ENCODE peak calls at places on chromosome 19, in five cellular contexts. One of them, this sample, is unnamed.

GRCh38 chr19:38675611-38676010 is 28.2 kb downstream of the ACTN4 start:
- DNase-seq in H1: no peak
- DNase-seq in mesenchymal stem cell: no peak
- DNase-seq in H9: no peak
- DNase-seq in trophoblast cell: no peak
- DNase-seq in this sample: no peak

GRCh38 chr19:56141416-56141992 is 417 bp downstream of the ZNF444 start:
- DNase-seq in H1: no peak
- DNase-seq in mesenchymal stem cell: peak
- DNase-seq in H9: no peak
- DNase-seq in trophoblast cell: peak
- DNase-seq in this sample: no peak

GRCh38 chr19:29798783-29799182 is 13.0 kb upstream of the CCNE1 start:
- DNase-seq in H1: no peak
- DNase-seq in mesenchymal stem cell: no peak
- DNase-seq in H9: no peak
- DNase-seq in trophoblast cell: no peak
- DNase-seq in this sample: no peak

GRCh38 chr19:40523322-40524047 is 53.2 kb upstream of the SHKBP1 start:
- DNase-seq in H1: no peak
- DNase-seq in mesenchymal stem cell: peak
- DNase-seq in H9: peak
- DNase-seq in trophoblast cell: peak
- DNase-seq in this sample: peak

GRCh38 chr19:5627395-5627904 is 4.6 kb downstream of the SAFB start:
- DNase-seq in H1: no peak
- DNase-seq in mesenchymal stem cell: peak
- DNase-seq in H9: peak
- DNase-seq in trophoblast cell: no peak
- DNase-seq in this sample: no peak

GRCh38 chr19:54428323-54429175 is 13.3 kb downstream of the TTYH1 start:
- DNase-seq in H1: no peak
- DNase-seq in mesenchymal stem cell: no peak
- DNase-seq in H9: no peak
- DNase-seq in trophoblast cell: no peak
- DNase-seq in this sample: no peak

GRCh38 chr19:1223018-1223855 is 14.6 kb downstream of the CBARP start:
- DNase-seq in H1: no peak
- DNase-seq in mesenchymal stem cell: no peak
- DNase-seq in H9: peak
- DNase-seq in trophoblast cell: peak
- DNase-seq in this sample: no peak

GRCh38 chr19:1079566-1080111 is 12.7 kb downstream of the ARHGAP45 start:
- DNase-seq in H1: no peak
- DNase-seq in mesenchymal stem cell: no peak
- DNase-seq in H9: peak
- DNase-seq in trophoblast cell: peak
- DNase-seq in this sample: no peak

GRCh38 chr19:46225558-46226004 is 4.0 kb upstream of the IGFL1 start:
- DNase-seq in H1: no peak
- DNase-seq in mesenchymal stem cell: peak
- DNase-seq in H9: no peak
- DNase-seq in trophoblast cell: no peak
- DNase-seq in this sample: peak

GRCh38 chr19:10268077-10268476 is 2.8 kb upstream of the ICAM1 start:
- DNase-seq in H1: no peak
- DNase-seq in mesenchymal stem cell: no peak
- DNase-seq in H9: no peak
- DNase-seq in trophoblast cell: no peak
- DNase-seq in this sample: no peak

GRCh38 chr19:35354898-35355297 is 3.4 kb upstream of the FFAR3 start:
- DNase-seq in H1: no peak
- DNase-seq in mesenchymal stem cell: no peak
- DNase-seq in H9: no peak
- DNase-seq in trophoblast cell: no peak
- DNase-seq in this sample: no peak

GRCh38 chr19:40191836-40192646 is 815 bp downstream of the MAP3K10 start:
- DNase-seq in H1: no peak
- DNase-seq in mesenchymal stem cell: peak
- DNase-seq in H9: peak
- DNase-seq in trophoblast cell: no peak
- DNase-seq in this sample: peak

GRCh38 chr19:52687658-52688057 is 47.2 kb downstream of the ZNF611 start:
- DNase-seq in H1: no peak
- DNase-seq in mesenchymal stem cell: no peak
- DNase-seq in H9: no peak
- DNase-seq in trophoblast cell: no peak
- DNase-seq in this sample: no peak

GRCh38 chr19:19034204-19034624 is 811 bp downstream of the ARMC6 start:
- DNase-seq in H1: peak
- DNase-seq in mesenchymal stem cell: peak
- DNase-seq in H9: peak
- DNase-seq in trophoblast cell: peak
- DNase-seq in this sample: peak

GRCh38 chr19:48878219-48879024 is 6.2 kb downstream of the PPP1R15A start:
- DNase-seq in H1: no peak
- DNase-seq in mesenchymal stem cell: peak
- DNase-seq in H9: no peak
- DNase-seq in trophoblast cell: peak
- DNase-seq in this sample: no peak

GRCh38 chr19:45769821-45770191 is 754 bp upstream of the SIX5 start:
- DNase-seq in H1: no peak
- DNase-seq in mesenchymal stem cell: peak
- DNase-seq in H9: no peak
- DNase-seq in trophoblast cell: no peak
- DNase-seq in this sample: no peak

GRCh38 chr19:57241181-57241580 is 749 bp downstream of the ZNF805 start:
- DNase-seq in H1: no peak
- DNase-seq in mesenchymal stem cell: peak
- DNase-seq in H9: no peak
- DNase-seq in trophoblast cell: no peak
- DNase-seq in this sample: no peak

GRCh38 chr19:13441810-13442512 is 64.3 kb downstream of the CACNA1A start:
- DNase-seq in H1: no peak
- DNase-seq in mesenchymal stem cell: peak
- DNase-seq in H9: peak
- DNase-seq in trophoblast cell: peak
- DNase-seq in this sample: peak

GRCh38 chr19:10135551-10136334 is 16.0 kb upstream of the EIF3G start:
- DNase-seq in H1: no peak
- DNase-seq in mesenchymal stem cell: no peak
- DNase-seq in H9: no peak
- DNase-seq in trophoblast cell: no peak
- DNase-seq in this sample: no peak

GRCh38 chr19:17194608-17195007 is 20.5 kb upstream of the USE1 start:
- DNase-seq in H1: no peak
- DNase-seq in mesenchymal stem cell: no peak
- DNase-seq in H9: no peak
- DNase-seq in trophoblast cell: no peak
- DNase-seq in this sample: no peak
- H2BK12ac ChIP-seq in H1: no peak
- H2BK12ac ChIP-seq in mesenchymal stem cell: no peak
- H2BK12ac ChIP-seq in H9: no peak
- H2BK12ac ChIP-seq in trophoblast cell: no peak
- H2BK12ac ChIP-seq in this sample: no peak

GRCh38 chr19:28374971-28375370 is 838.0 kb downstream of the UQCRFS1 start:
- DNase-seq in H1: no peak
- DNase-seq in mesenchymal stem cell: no peak
- DNase-seq in H9: no peak
- DNase-seq in trophoblast cell: no peak
- DNase-seq in this sample: no peak

GRCh38 chr19:28372800-28373199 is 840.2 kb downstream of the UQCRFS1 start:
- DNase-seq in H1: no peak
- DNase-seq in mesenchymal stem cell: no peak
- DNase-seq in H9: no peak
- DNase-seq in trophoblast cell: no peak
- DNase-seq in this sample: no peak

DNA sequence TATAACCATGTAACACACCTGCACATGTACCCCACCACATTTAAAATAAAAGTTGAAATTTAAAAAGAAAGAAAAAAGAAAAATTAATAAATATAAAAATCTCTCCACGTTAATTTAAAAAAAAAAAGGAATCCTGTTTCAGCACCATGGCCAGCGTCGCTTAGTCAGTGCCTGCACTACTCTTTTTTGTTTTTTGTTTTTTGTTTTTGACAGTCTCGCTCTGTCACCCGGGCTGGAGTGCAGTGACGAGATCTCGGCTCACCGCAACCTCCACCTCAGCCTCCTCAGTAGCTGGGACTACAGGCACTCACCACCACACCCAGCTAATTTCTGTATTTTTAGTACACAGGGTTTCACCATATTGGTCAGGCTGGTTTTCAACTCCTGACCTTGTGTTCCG is 835.9 kb downstream of the UQCRFS1 start:
- DNase-seq in H1: no peak
- DNase-seq in mesenchymal stem cell: no peak
- DNase-seq in H9: no peak
- DNase-seq in trophoblast cell: no peak
- DNase-seq in this sample: no peak
- H2BK12ac ChIP-seq in H1: no peak
- H2BK12ac ChIP-seq in mesenchymal stem cell: no peak
- H2BK12ac ChIP-seq in H9: no peak
- H2BK12ac ChIP-seq in trophoblast cell: no peak
- H2BK12ac ChIP-seq in this sample: no peak

DNA sequence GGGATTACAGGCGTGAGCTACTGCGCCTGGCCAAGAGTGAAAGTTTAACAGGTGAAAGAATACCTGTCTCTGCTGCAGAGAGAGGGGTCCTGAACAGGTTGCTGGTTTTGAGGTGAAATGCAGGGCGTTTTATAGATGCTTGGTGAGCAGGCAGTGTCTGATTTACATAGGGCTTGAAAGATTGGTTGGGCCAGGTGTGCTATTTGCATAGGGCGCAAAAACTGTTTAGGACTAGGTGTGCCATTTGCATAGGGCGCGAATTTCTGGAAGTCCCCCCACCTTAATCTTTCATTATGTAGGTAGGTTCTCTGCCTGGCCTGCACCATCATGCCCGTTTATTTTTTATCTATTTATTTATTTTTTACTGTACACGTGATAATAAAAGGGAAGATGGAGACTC is 4.5 kb upstream of the NDUFB7 start:
- DNase-seq in H1: no peak
- DNase-seq in mesenchymal stem cell: no peak
- DNase-seq in H9: no peak
- DNase-seq in trophoblast cell: no peak
- DNase-seq in this sample: no peak
- H2BK12ac ChIP-seq in H1: no peak
- H2BK12ac ChIP-seq in mesenchymal stem cell: no peak
- H2BK12ac ChIP-seq in H9: no peak
- H2BK12ac ChIP-seq in trophoblast cell: no peak
- H2BK12ac ChIP-seq in this sample: no peak

GRCh38 chr19:43708716-43709115 is 7.2 kb upstream of the IRGC start:
- DNase-seq in H1: no peak
- DNase-seq in mesenchymal stem cell: no peak
- DNase-seq in H9: no peak
- DNase-seq in trophoblast cell: no peak
- DNase-seq in this sample: no peak

GRCh38 chr19:43704002-43704705 is 11.7 kb upstream of the IRGC start:
- DNase-seq in H1: no peak
- DNase-seq in mesenchymal stem cell: no peak
- DNase-seq in H9: no peak
- DNase-seq in trophoblast cell: no peak
- DNase-seq in this sample: no peak

GRCh38 chr19:43711751-43712355 is 4.0 kb upstream of the IRGC start:
- DNase-seq in H1: no peak
- DNase-seq in mesenchymal stem cell: no peak
- DNase-seq in H9: no peak
- DNase-seq in trophoblast cell: peak
- DNase-seq in this sample: no peak

GRCh38 chr19:43705729-43706128 is 10.1 kb upstream of the IRGC start:
- DNase-seq in H1: no peak
- DNase-seq in mesenchymal stem cell: no peak
- DNase-seq in H9: no peak
- DNase-seq in trophoblast cell: no peak
- DNase-seq in this sample: no peak

GRCh38 chr19:43707158-43707712 is 8.6 kb upstream of the IRGC start:
- DNase-seq in H1: no peak
- DNase-seq in mesenchymal stem cell: no peak
- DNase-seq in H9: no peak
- DNase-seq in trophoblast cell: no peak
- DNase-seq in this sample: no peak
- H2BK12ac ChIP-seq in H1: no peak
- H2BK12ac ChIP-seq in mesenchymal stem cell: no peak
- H2BK12ac ChIP-seq in H9: no peak
- H2BK12ac ChIP-seq in trophoblast cell: no peak
- H2BK12ac ChIP-seq in this sample: no peak

DNA sequence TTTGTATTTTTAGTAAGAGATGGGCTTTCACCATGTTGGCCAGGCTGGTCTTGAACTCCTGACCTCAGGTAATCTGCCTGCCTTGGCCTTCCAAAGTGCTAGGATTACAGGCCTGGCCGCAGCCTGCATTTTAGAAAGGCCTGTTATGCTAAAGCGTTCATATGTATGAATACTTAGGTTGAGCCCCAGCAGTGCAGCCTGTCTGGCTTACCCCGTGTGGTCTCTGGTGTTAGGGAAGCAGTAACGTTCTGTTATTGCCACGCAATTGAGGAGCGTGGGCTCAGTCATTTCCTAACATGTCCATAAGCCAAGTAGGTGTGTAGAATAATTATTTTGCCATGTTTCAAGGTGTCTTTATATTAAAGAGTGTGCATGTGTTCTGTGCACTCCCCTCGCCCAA is 14.3 kb downstream of the HNRNPM start:
- DNase-seq in H1: no peak
- DNase-seq in mesenchymal stem cell: no peak
- DNase-seq in H9: no peak
- DNase-seq in trophoblast cell: no peak
- DNase-seq in this sample: no peak
- H2BK12ac ChIP-seq in H1: no peak
- H2BK12ac ChIP-seq in mesenchymal stem cell: no peak
- H2BK12ac ChIP-seq in H9: no peak
- H2BK12ac ChIP-seq in trophoblast cell: no peak
- H2BK12ac ChIP-seq in this sample: no peak

This sample was measured in neuronal stem cell.